ENCODE peak calls at places on chromosomes 5 and 9, in nine cellular contexts. E, Z, D, S, T, C, P, Y and V are unnamed samples.

GRCh38 chr5:96259211-96259772 is 173.8 kb downstream of the PCSK1 start:
- DNase-seq in D (peak), P (peak), S (no peak), Y (peak), C (no peak), T (peak), Z (peak), E (peak), V (no peak)

GRCh38 chr9:134044944-134045343 is 19.7 kb downstream of the BRD3OS start:
- DNase-seq in S (no peak), E (no peak), P (no peak), D (no peak), Y (no peak), Z (no peak), T (no peak), C (no peak), V (no peak)

GRCh38 chr9:25461416-25461815 is 216.8 kb downstream of the TUSC1 start:
- DNase-seq in T (no peak), C (no peak), P (no peak), Y (no peak), D (peak), S (no peak), E (no peak), Z (no peak), V (no peak)

GRCh38 chr5:111585291-111585690 is 73.0 kb upstream of the STARD4 start:
- DNase-seq in Y (peak), P (no peak), E (no peak), D (no peak), Z (no peak), C (no peak), S (no peak), T (no peak), V (no peak)

GRCh38 chr5:158910782-158911692 is 188.7 kb downstream of the EBF1 start:
- DNase-seq in S (no peak), Z (no peak), T (peak), E (no peak), Y (peak), D (peak), P (no peak), C (no peak), V (no peak)

GRCh38 chr5:73863911-73864310 is 237.9 kb downstream of the ARHGEF28 start:
- DNase-seq in Z (no peak), S (no peak), D (no peak), P (no peak), Y (no peak), E (no peak), C (no peak), T (no peak), V (no peak)

GRCh38 chr5:93582677-93583524 is at the start of gene NR2F1:
- DNase-seq in C (peak), T (peak), Z (peak), E (peak), D (peak), Y (peak), P (peak), S (no peak), V (peak)

GRCh38 chr9:33250458-33250995 is 10.6 kb downstream of the SPINK4 start:
- DNase-seq in D (peak), C (no peak), E (no peak), Y (peak), Z (no peak), T (peak), P (no peak), S (no peak), V (no peak)

GRCh38 chr9:130150779-130151381 is 21.3 kb upstream of the NCS1 start:
- DNase-seq in E (no peak), D (peak), C (no peak), Z (no peak), P (no peak), S (no peak), Y (peak), T (no peak), V (no peak)

GRCh38 chr9:113281356-113281755 is 5.9 kb downstream of the PRPF4 start:
- DNase-seq in E (no peak), D (no peak), S (no peak), Y (no peak), Z (no peak), P (no peak), C (no peak), T (no peak), V (no peak)

GRCh38 chr5:94040591-94041148 is 299.3 kb upstream of the POU5F2 start:
- DNase-seq in E (no peak), P (no peak), Y (no peak), C (no peak), Z (no peak), D (no peak), S (no peak), T (no peak), V (no peak)

GRCh38 chr9:126514037-126514821 is 99.5 kb upstream of the LMX1B start:
- DNase-seq in E (no peak), D (no peak), Z (no peak), P (no peak), Y (peak), S (no peak), C (peak), T (peak), V (no peak)

GRCh38 chr9:13705913-13706312 is 426.4 kb upstream of the MPDZ start:
- DNase-seq in P (no peak), D (no peak), Z (no peak), T (peak), C (peak), S (no peak), Y (peak), E (peak), V (peak)

GRCh38 chr9:93603011-93603410 is 26.6 kb downstream of the PHF2 start:
- DNase-seq in Y (no peak), E (no peak), P (no peak), T (no peak), Z (no peak), D (no peak), C (no peak), S (no peak), V (no peak)

GRCh38 chr9:109799792-109800191 is 19.8 kb downstream of the PALM2AKAP2 start:
- DNase-seq in T (peak), Y (peak), C (no peak), E (peak), Z (no peak), D (no peak), P (no peak), S (no peak), V (no peak)

GRCh38 chr5:156366536-156366935 is 39.6 kb downstream of the SGCD start:
- DNase-seq in T (peak), P (no peak), S (no peak), Z (no peak), C (no peak), D (no peak), Y (peak), E (peak), V (no peak)

GRCh38 chr9:24846248-24846912 is 300.7 kb upstream of the IZUMO3 start:
- DNase-seq in Y (no peak), D (no peak), Z (no peak), S (no peak), E (no peak), P (no peak), T (no peak), C (no peak), V (no peak)

GRCh38 chr9:87678650-87679355 is 47.1 kb upstream of the CTSL start:
- DNase-seq in P (no peak), Z (peak), S (no peak), Y (peak), E (peak), T (peak), C (peak), D (peak), V (peak)

GRCh38 chr9:94800424-94801117 is 74.1 kb downstream of the AOPEP start:
- DNase-seq in T (no peak), S (no peak), E (peak), Y (peak), C (no peak), P (no peak), D (no peak), Z (no peak), V (no peak)

GRCh38 chr5:81631124-81631523 is 119.8 kb downstream of the SSBP2 start:
- DNase-seq in E (no peak), D (no peak), Z (no peak), C (no peak), S (no peak), P (no peak), T (no peak), Y (peak), V (no peak)

GRCh38 chr5:64859881-64860280 is 91.2 kb downstream of the CWC27 start:
- DNase-seq in D (no peak), C (no peak), Z (no peak), T (no peak), Y (no peak), E (no peak), S (no peak), P (no peak), V (no peak)
- TF ChIP-seq CTCF in D (no peak), C (no peak), Z (no peak), T (no peak), Y (no peak), E (no peak), S (no peak), P (no peak), V (no peak)

DNA sequence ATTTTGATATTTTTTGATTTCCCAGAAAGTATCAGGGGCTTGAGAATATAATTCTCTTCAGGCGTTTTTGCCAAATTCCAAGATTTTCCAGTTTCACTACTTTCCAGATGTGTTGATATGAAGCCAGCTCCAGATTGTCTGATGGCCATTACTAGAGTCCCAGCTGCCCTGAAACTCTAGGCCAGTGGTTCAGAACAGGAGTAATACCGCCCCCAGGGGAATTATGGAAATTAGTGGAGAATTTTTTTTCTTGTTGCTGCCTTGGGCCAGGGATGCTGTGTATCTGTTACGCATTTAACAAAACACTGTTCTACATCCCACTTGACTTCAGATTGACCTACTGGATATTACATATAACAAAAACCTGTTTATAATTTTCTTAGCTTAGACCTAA is 88.6 kb downstream of the KCNN2 start:
- DNase-seq in E (no peak), S (no peak), Y (no peak), Z (no peak), D (no peak), C (peak), P (no peak), T (peak), V (peak)
- TF ChIP-seq CTCF in E (no peak), S (no peak), Y (no peak), Z (no peak), D (no peak), C (no peak), P (no peak), T (no peak), V (no peak)

GRCh38 chr9:99015890-99016289 is 72.2 kb downstream of the COL15A1 start:
- DNase-seq in Z (no peak), E (no peak), T (no peak), D (no peak), S (no peak), Y (no peak), P (no peak), C (no peak), V (no peak)

GRCh38 chr9:99013550-99013949 is 69.8 kb downstream of the COL15A1 start:
- DNase-seq in S (no peak), D (no peak), E (no peak), Z (no peak), T (no peak), P (no peak), C (no peak), Y (no peak), V (no peak)

GRCh38 chr9:99011161-99011709 is 67.5 kb downstream of the COL15A1 start:
- DNase-seq in Z (no peak), C (no peak), Y (peak), E (peak), D (peak), T (no peak), P (no peak), S (no peak), V (no peak)

GRCh38 chr9:99015448-99015847 is 71.7 kb downstream of the COL15A1 start:
- DNase-seq in E (no peak), S (no peak), P (no peak), T (no peak), Y (no peak), Z (no peak), C (no peak), D (no peak), V (no peak)

DNA sequence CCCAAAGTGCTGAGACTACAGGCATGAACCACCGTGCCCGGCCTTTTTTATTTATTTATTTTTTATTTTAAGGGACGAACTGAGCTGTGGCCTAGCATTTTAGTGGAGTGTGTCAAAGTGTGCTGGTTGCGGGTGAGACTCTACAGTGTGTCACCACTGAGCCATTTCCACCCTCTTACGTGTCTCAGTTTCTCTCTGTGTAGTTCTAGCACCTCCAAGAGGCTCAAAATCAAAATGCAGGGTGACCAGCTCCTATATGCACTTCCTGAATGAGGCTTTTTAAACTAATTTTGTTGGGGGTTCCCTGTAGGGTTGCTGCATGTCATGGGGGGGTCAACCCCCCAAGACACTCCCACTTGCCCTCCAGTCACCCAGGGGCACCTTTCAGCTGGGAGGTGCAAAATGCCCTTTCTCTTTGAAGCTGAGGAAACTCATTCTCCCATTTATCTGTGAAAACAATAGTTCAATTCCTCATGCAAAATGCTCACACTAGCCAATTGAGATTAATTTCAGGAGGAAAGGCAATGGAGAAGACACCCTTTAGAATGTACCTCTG is 69.3 kb downstream of the COL15A1 start:
- DNase-seq in E (no peak), T (no peak), S (no peak), D (no peak), Z (no peak), P (no peak), Y (no peak), C (no peak), V (no peak)
- TF ChIP-seq CTCF in E (no peak), T (peak), S (peak), D (no peak), Z (no peak), P (peak), Y (no peak), C (no peak), V (peak)

DNA sequence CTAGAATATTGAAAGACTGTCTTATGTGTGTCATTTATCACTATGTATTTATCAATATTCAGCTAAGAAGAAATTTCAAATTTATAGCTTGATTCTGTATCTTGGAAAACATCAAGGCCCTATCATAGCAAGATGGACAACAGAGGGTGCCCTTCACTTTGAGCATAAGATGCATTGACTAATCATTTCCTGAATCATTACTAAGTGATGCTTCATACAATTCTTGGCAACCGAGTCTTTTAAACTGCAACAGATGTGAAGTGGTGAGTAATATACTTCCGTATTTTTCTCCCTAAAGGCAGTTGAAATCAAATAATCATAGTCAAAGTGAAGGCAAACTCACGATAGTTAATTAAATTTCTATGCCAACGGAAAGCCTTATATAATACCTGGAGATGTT is 318.6 kb upstream of the RGMB start:
- DNase-seq in Z (peak), Y (peak), T (peak), P (peak), E (peak), S (no peak), D (peak), C (no peak), V (peak)
- TF ChIP-seq CTCF in Z (peak), Y (peak), T (peak), P (peak), E (peak), S (no peak), D (peak), C (no peak), V (peak)

DNA sequence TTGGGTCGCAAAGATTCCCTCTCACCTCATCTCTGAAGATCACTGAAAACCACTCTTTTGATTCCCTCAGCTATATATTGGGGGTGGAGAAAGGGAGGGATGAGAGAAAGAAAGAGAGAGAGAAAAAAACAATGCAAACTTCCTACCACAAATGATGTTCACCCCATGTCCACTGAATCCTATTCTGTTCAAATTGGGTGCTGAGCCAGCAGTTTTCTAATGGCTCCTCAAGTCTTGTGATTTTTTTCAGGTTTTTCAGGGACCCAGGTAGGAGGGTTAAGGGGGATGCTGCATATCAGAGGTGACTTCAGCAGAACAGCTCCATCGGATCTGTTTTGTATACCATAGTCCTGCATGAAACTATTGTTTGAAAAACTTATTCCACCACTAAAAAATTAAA is 95.9 kb downstream of the SH3TC2 start:
- DNase-seq in Z (no peak), D (no peak), E (no peak), P (no peak), S (no peak), Y (no peak), C (no peak), T (no peak), V (no peak)
- TF ChIP-seq CTCF in Z (no peak), D (no peak), E (no peak), P (no peak), S (no peak), Y (no peak), C (no peak), T (no peak), V (no peak)

DNA sequence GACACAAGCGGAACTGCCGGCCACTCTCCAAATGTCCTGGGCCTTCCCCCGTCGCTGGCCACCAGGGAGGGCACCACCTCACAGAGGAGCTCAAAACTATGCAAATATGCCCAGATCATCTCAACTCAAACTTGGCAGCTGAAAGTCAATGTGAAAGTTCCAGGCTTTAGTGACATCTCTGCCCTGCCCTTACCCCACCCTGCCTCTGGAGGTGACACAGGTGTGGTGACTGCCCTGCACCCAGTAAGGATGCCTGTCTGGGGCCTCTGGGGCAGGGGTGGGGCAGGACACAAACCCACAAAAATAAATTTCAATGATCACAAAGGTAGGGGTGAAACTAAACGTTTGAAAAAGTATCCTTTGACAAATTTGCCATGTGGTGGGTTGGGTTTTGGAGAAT is 213.4 kb downstream of the HSPA4 start:
- DNase-seq in S (no peak), Z (no peak), C (no peak), E (no peak), P (no peak), Y (no peak), D (no peak), T (no peak), V (no peak)
- TF ChIP-seq CTCF in S (no peak), Z (no peak), C (no peak), E (no peak), P (no peak), Y (no peak), D (no peak), T (no peak), V (no peak)